ENCODE peak calls at places on chromosomes 2 and 18, in ten cellular contexts. Z, R, B, F, J, E, H, M, Q and P are unnamed samples.

GRCh38 chr2:71749671-71750101 is 296.3 kb downstream of the DYSF start:
- DNase-seq in Z (no peak), R (no peak), B (no peak), F (no peak), J (no peak), E (no peak), H (no peak), M (no peak), Q (no peak), P (no peak)

GRCh38 chr2:25098558-25099486 is 56.9 kb downstream of the EFR3B start:
- DNase-seq in Z (no peak), R (peak; percentile 49), B (peak; percentile 8), F (peak; percentile 28), J (no peak), E (no peak), H (no peak), M (no peak), Q (no peak), P (no peak)

GRCh38 chr2:780581-780980 is 103.4 kb upstream of the TMEM18 start:
- DNase-seq in Z (no peak), R (no peak), B (no peak), F (no peak), J (no peak), E (no peak), H (no peak), M (no peak), Q (no peak), P (no peak)

GRCh38 chr2:42010743-42011298 is 37.0 kb upstream of the PKDCC start:
- DNase-seq in Z (no peak), R (peak; percentile 7), B (no peak), F (no peak), J (no peak), E (no peak), H (no peak), M (no peak), Q (no peak), P (no peak)

GRCh38 chr2:218332288-218332687 is 24.4 kb upstream of the CATIP start:
- DNase-seq in Z (peak; percentile 66), R (no peak), B (no peak), F (no peak), J (no peak), E (no peak), H (no peak), M (no peak), Q (no peak), P (no peak)

GRCh38 chr2:72994991-72995380 is 76.5 kb downstream of the SFXN5 start:
- DNase-seq in Z (no peak), R (no peak), B (no peak), F (no peak), J (no peak), E (no peak), H (no peak), M (no peak), Q (no peak), P (no peak)

GRCh38 chr2:70471129-70471528 is 82.5 kb downstream of the TGFA start:
- DNase-seq in Z (peak; percentile 97), R (no peak), B (no peak), F (no peak), J (no peak), E (no peak), H (no peak), M (no peak), Q (no peak), P (no peak)

GRCh38 chr2:239640210-239640609 is 239.4 kb upstream of the HDAC4 start:
- DNase-seq in Z (no peak), R (no peak), B (no peak), F (no peak), J (no peak), E (no peak), H (no peak), M (no peak), Q (no peak), P (no peak)

GRCh38 chr18:7232218-7232617 is 1.3 kb downstream of the LRRC30 start:
- DNase-seq in Z (no peak), R (no peak), B (no peak), F (no peak), J (no peak), E (no peak), H (no peak), M (no peak), Q (no peak), P (no peak)

GRCh38 chr2:102331311-102331980 is 20.1 kb downstream of the IL1RL1 start:
- DNase-seq in Z (no peak), R (no peak), B (no peak), F (no peak), J (no peak), E (no peak), H (no peak), M (no peak), Q (no peak), P (no peak)

GRCh38 chr2:225177098-225177497 is 134.8 kb upstream of the DOCK10 start:
- DNase-seq in Z (no peak), R (peak; percentile 31), B (no peak), F (no peak), J (no peak), E (no peak), H (no peak), M (no peak), Q (no peak), P (no peak)

GRCh38 chr2:160924936-160925353 is 235.3 kb upstream of the TANK start:
- DNase-seq in Z (no peak), R (no peak), B (no peak), F (no peak), J (no peak), E (no peak), H (no peak), M (no peak), Q (no peak), P (no peak)

GRCh38 chr2:126543081-126543480 is 112.9 kb upstream of the GYPC start:
- DNase-seq in Z (peak; percentile 11), R (no peak), B (no peak), F (no peak), J (no peak), E (no peak), H (no peak), M (no peak), Q (no peak), P (no peak)

GRCh38 chr2:58240938-58241755 is at the start of gene FANCL:
- DNase-seq in Z (peak; percentile 93), R (peak; percentile 53), B (peak; percentile 93), F (peak; percentile 79), J (peak; percentile 88), E (peak; percentile 87), H (peak; percentile 95), M (peak; percentile 93), Q (peak; percentile 90), P (peak; percentile 89)
- TF ChIP-seq CTCF in Z (no peak), R (no peak), B (no peak), F (no peak), J (no peak), E (no peak), H (no peak), M (no peak), Q (no peak), P (no peak)

DNA sequence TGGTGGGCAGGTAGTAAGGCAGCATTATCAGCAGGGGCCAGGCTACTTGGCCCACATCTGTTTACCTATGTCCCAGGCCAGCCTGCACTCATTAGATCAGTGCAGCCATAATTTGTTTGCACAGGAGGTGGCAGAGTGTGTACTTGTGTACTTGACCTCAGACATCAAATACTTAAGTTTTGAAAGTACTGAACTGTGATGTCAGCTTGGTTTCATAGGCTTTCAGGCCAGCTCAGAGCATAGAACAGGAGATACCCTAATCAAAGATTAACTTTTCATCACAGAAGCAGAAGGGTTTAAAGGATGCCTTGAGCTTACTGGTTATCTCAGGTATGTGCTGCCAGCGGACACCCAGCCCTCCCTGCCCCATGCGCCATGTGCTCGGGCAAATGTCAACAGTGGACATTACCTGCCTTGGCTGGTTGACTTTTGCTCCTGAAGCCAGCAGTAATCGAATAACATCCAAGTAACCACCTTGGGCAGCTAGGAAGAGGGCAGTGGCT is 33.2 kb downstream of the ANKRD29 start:
- DNase-seq in Z (no peak), R (no peak), B (peak; percentile 27), F (no peak), J (peak; percentile 49), E (peak; percentile 49), H (peak; percentile 58), M (no peak), Q (peak; percentile 52), P (no peak)
- TF ChIP-seq CTCF in Z (no peak), R (no peak), B (no peak), F (no peak), J (peak; percentile 25), E (peak; percentile 32), H (no peak), M (no peak), Q (peak; percentile 20), P (no peak)

GRCh38 chr18:25561923-25562322 is 210.0 kb upstream of the ZNF521 start:
- DNase-seq in Z (peak; percentile 25), R (peak; percentile 3), B (peak; percentile 10), F (no peak), J (peak; percentile 31), E (peak; percentile 20), H (no peak), M (no peak), Q (peak; percentile 25), P (peak; percentile 26)
- TF ChIP-seq CTCF in Z (peak; percentile 8), R (peak; percentile 32), B (no peak), F (no peak), J (peak; percentile 24), E (peak; percentile 47), H (no peak), M (no peak), Q (peak; percentile 35), P (peak; percentile 66)

DNA sequence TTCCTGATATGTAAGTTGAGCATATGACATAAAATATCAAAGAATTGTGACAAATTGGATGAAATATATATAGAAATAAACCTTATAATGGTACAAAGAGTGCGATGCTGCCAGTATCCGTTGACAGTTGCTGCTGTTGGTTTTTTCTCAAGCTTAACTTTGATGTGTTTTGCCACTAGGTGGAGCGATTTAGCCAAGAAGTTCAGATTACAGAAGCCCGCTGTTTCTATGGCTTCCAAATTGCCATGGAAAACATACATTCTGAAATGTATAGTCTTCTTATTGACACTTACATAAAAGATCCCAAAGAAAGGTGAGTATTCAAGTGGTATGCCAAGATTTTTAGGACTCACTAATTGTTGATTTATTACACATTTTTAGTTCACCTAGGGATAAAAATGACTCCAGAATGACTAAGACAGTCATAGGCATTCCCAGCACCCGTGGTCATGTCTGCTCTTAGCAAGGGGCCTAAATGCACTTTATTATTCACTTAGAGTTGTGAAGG is 2.1 kb downstream of the RRM2 start:
- DNase-seq in Z (peak; percentile 85), R (peak; percentile 43), B (peak; percentile 31), F (peak; percentile 45), J (peak; percentile 74), E (peak; percentile 62), H (peak; percentile 60), M (peak; percentile 52), Q (peak; percentile 55), P (peak; percentile 52)
- TF ChIP-seq CTCF in Z (peak; percentile 41), R (peak; percentile 53), B (peak; percentile 83), F (no peak), J (peak; percentile 57), E (peak; percentile 57), H (peak; percentile 60), M (peak; percentile 20), Q (peak; percentile 59), P (peak; percentile 86)